ENCODE peak calls at places on chromosomes 16 and 17, in four cellular contexts. G is K562, V is GM12878, Y is HepG2. J is an unnamed sample.

GRCh38 chr16:89338863-89339262 is 121.4 kb downstream of the ZNF778 start:
- DNase-seq in Y (peak), V (no peak), G (no peak), J (no peak)

GRCh38 chr16:53415504-53415903 is 18.8 kb upstream of the RBL2 start:
- DNase-seq in Y (peak), V (no peak), G (peak), J (no peak)

GRCh38 chr17:50498021-50498874 is 10.0 kb upstream of the MYCBPAP start:
- DNase-seq in G (no peak), Y (no peak), V (no peak), J (no peak)

GRCh38 chr17:81249233-81250040 is 10.3 kb downstream of the NDUFAF8 start:
- DNase-seq in Y (peak), G (no peak), V (no peak), J (no peak)

GRCh38 chr17:29576214-29577008 is 7.9 kb downstream of the TP53I13 start:
- DNase-seq in Y (no peak), V (no peak), G (no peak), J (no peak)

GRCh38 chr17:39928868-39929651 is 1.5 kb downstream of the LRRC3C start:
- DNase-seq in V (no peak), Y (no peak), G (peak), J (no peak)

GRCh38 chr16:1981398-1981836 is at the start of gene NOXO1:
- DNase-seq in V (no peak), Y (no peak), G (no peak), J (no peak)

GRCh38 chr17:78000351-78000750 is 41.8 kb downstream of the TNRC6C start:
- DNase-seq in V (no peak), Y (no peak), G (no peak), J (peak)

GRCh38 chr16:57485916-57486857 is at the start of gene DOK4:
- DNase-seq in Y (no peak), G (peak), V (no peak), J (peak)

GRCh38 chr17:67573987-67574657 is 143.6 kb upstream of the NOL11 start:
- DNase-seq in V (no peak), Y (no peak), G (no peak), J (no peak)

GRCh38 chr16:86512860-86513470 is 2.6 kb downstream of the FOXF1 start:
- DNase-seq in G (no peak), Y (no peak), V (no peak), J (no peak)

GRCh38 chr16:51222016-51222415 is 70.9 kb upstream of the SALL1 start:
- DNase-seq in V (no peak), G (no peak), Y (no peak), J (no peak)

GRCh38 chr17:75155191-75155601 is 884 bp upstream of the JPT1 start:
- DNase-seq in G (no peak), V (no peak), Y (no peak), J (no peak)

GRCh38 chr17:67488161-67488560 is 111.1 kb downstream of the PITPNC1 start:
- DNase-seq in Y (no peak), G (no peak), V (no peak), J (peak)

GRCh38 chr17:74736423-74737298 is at the start of gene RAB37:
- DNase-seq in Y (peak), V (no peak), G (no peak), J (peak)

GRCh38 chr16:67235816-67236547 is 9.1 kb downstream of the TMEM208 start:
- DNase-seq in G (peak), Y (no peak), V (no peak), J (no peak)

GRCh38 chr17:30372755-30373154 is 6.0 kb upstream of the CPD start:
- DNase-seq in Y (no peak), G (no peak), V (no peak), J (no peak)

GRCh38 chr16:47258874-47259461 is 115.2 kb upstream of the NETO2 start:
- DNase-seq in V (peak), Y (peak), G (peak), J (peak)

GRCh38 chr16:11233727-11234376 is 22.2 kb downstream of the SOCS1 start:
- DNase-seq in G (peak), Y (no peak), V (no peak), J (no peak)

GRCh38 chr16:27458987-27459688 is 57.2 kb downstream of the IL21R start:
- DNase-seq in G (no peak), V (no peak), Y (no peak), J (no peak)

GRCh38 chr17:12047977-12048376 is 27.3 kb downstream of the MAP2K4 start:
- DNase-seq in Y (no peak), V (no peak), G (peak), J (no peak)

GRCh38 chr16:51565149-51565548 is 414.1 kb upstream of the SALL1 start:
- DNase-seq in Y (no peak), V (no peak), G (no peak), J (no peak)

GRCh38 chr16:84065536-84066132 is 23.0 kb upstream of the SLC38A8 start:
- DNase-seq in Y (peak), V (no peak), G (peak), J (peak)

GRCh38 chr16:85173077-85173980 is 61.1 kb upstream of the CIBAR2 start:
- DNase-seq in V (no peak), Y (no peak), G (peak), J (peak)

GRCh38 chr16:84460406-84461028 is 43.9 kb downstream of the MEAK7 start:
- DNase-seq in Y (no peak), G (no peak), V (no peak), J (no peak)

GRCh38 chr16:49000594-49000993 is 281.0 kb downstream of the CBLN1 start:
- DNase-seq in G (peak), Y (no peak), V (no peak), J (no peak)

GRCh38 chr17:39194089-39194984 is 3.1 kb downstream of the CACNB1 start:
- DNase-seq in G (peak), V (no peak), Y (peak), J (peak)

GRCh38 chr16:49858200-49859129 is 2.6 kb upstream of the ZNF423 start:
- DNase-seq in G (no peak), Y (no peak), V (no peak), J (peak)

GRCh38 chr17:7077911-7078546 is 2.0 kb downstream of the CLEC10A start:
- DNase-seq in V (no peak), G (no peak), Y (no peak), J (no peak)

GRCh38 chr17:9874722-9875121 is 30.3 kb downstream of the RCVRN start:
- DNase-seq in Y (no peak), G (no peak), V (no peak), J (no peak)

GRCh38 chr17:78442648-78443128 is 64.2 kb downstream of the PGS1 start:
- DNase-seq in Y (no peak), G (no peak), V (no peak), J (no peak)

GRCh38 chr16:21156767-21157467 is 1.6 kb upstream of the LDAF1 start:
- DNase-seq in Y (peak), G (peak), V (no peak), J (peak)

GRCh38 chr16:68902376-68903345 is 59.3 kb downstream of the TANGO6 start:
- DNase-seq in G (peak), V (no peak), Y (peak), J (peak)

GRCh38 chr16:66525396-66526180 is 24.3 kb downstream of the TK2 start:
- DNase-seq in V (no peak), Y (no peak), G (no peak), J (no peak)

GRCh38 chr17:58338907-58339774 is 10.5 kb upstream of the TSPOAP1 start:
- DNase-seq in V (peak), Y (peak), G (peak), J (peak)

GRCh38 chr17:51354908-51355307 is 94.6 kb downstream of the UTP18 start:
- DNase-seq in V (no peak), G (no peak), Y (no peak), J (peak)

GRCh38 chr17:7476474-7476873 is 3.0 kb downstream of the ZBTB4 start:
- DNase-seq in Y (no peak), V (no peak), G (peak), J (no peak)

GRCh38 chr17:83200746-83201145 is 121.3 kb downstream of the METRNL start:
- DNase-seq in V (no peak), Y (no peak), G (no peak), J (no peak)

DNA sequence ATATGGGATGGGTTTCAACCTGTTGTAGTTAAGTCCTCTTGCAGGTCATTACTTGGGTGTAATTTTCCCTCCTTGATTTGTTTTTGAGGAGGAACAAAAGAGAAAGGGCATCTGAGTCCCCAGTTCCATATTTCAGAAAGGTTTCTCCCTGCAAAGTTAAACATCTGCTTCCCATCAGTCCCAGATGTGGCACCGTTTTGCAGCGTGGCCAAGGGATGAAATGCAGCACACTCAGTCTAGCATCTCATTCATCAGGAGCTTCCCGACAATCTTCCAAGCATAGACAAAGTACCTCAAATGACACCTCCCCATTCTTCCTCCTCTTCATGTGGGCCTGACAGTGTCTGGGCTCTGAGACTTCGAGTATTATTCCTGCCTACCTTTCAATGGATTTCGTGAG is 363.7 kb upstream of the SOX9 start:
- DNase-seq in Y (no peak), V (no peak), G (no peak), J (peak)
- TF ChIP-seq NFIC in Y (no peak), V (no peak), G (no peak), J (no peak)

GRCh38 chr17:16243811-16244567 is 27.0 kb downstream of the PIGL start:
- DNase-seq in V (no peak), G (peak), Y (peak), J (peak)
- TF ChIP-seq NFIC in V (no peak), G (no peak), Y (no peak), J (no peak)

DNA sequence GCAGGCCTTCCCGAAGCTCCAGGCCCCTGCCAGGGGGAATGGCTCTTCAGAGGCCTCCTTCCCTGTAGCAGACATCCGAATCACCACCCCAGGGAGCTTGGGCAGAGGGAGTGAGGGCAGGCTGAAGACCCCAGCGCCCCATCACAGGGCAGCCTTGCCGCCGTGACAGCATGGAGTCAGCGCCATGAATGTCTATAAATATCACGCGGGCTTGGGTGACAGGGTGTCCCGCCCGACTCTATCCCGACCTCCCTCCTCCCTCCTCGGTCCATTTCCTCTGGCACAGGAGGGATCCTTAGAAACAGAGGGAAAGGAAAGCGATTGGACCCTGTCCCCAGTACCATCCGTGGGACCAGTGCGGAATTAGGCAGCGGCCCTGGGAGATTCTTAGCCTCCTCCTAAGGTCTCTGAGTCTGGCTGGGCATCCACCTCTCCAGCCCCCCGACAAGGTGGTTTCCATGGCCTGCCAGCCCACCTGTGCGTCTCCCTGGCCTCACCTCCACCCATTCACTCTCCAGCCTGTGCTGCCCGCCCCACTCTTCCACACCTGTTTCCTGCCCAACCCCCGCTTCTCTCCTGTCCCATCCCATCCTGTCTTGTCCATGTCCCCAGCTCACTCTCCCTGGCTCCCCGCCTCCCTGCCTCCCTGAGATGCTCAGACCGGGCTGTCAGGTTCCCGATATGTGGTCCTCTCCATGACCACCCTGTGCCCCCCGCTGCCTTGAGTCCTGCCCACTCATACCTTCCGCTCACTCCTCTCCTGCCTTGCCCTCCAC is 5.1 kb downstream of the ATP2A1 start:
- DNase-seq in V (no peak), Y (no peak), G (no peak), J (no peak)
- TF ChIP-seq NFIC in V (no peak), Y (no peak), G (no peak), J (no peak)

GRCh38 chr16:8565498-8565897 is 24.8 kb downstream of the TMEM114 start:
- DNase-seq in G (no peak), V (no peak), Y (no peak), J (no peak)
- TF ChIP-seq NFIC in G (no peak), V (no peak), Y (no peak), J (no peak)

GRCh38 chr17:173064-173911 is 8.2 kb downstream of the DOC2B start:
- DNase-seq in G (no peak), V (no peak), Y (no peak), J (peak)
- TF ChIP-seq NFIC in G (no peak), V (no peak), Y (no peak), J (no peak)